ENCODE peak calls at places on chromosomes 3 and 15, in nine cellular contexts. J, N, Y, C, U, P, W, A and L are unnamed samples.
A peak's percentile ranks its signal among the peaks of the same experiment; 100 is the strongest.

GRCh38 chr15:64149424-64150235 is 1.9 kb upstream of the SNX22 start:
- DNase-seq in A (peak; percentile 73), W (no peak), C (peak; percentile 58), P (no peak), Y (no peak), U (no peak), J (no peak), N (no peak), L (no peak)

GRCh38 chr3:194184265-194184751 is 48.4 kb downstream of the HES1 start:
- DNase-seq in C (no peak), N (no peak), A (peak; percentile 99), U (no peak), Y (no peak), W (no peak), P (no peak), J (no peak), L (no peak)

GRCh38 chr3:192215-192929 is 4.2 kb upstream of the CHL1 start:
- DNase-seq in Y (no peak), C (no peak), U (peak; percentile 73), A (no peak), P (no peak), N (no peak), W (no peak), J (no peak), L (no peak)

GRCh38 chr3:72964633-72965032 is 32.0 kb upstream of the PPP4R2 start:
- DNase-seq in C (no peak), W (no peak), A (peak; percentile 9), P (no peak), Y (no peak), N (no peak), J (no peak), U (no peak), L (no peak)

GRCh38 chr3:129412542-129413198 is 15.8 kb downstream of the EFCAB12 start:
- DNase-seq in C (no peak), Y (no peak), P (no peak), W (no peak), N (no peak), J (no peak), U (no peak), A (no peak), L (no peak)

GRCh38 chr3:50010959-50011358 is 71.0 kb downstream of the RBM6 start:
- DNase-seq in W (no peak), U (no peak), J (no peak), C (no peak), N (no peak), A (no peak), P (no peak), Y (no peak), L (no peak)

GRCh38 chr3:49148159-49148558 is 15.3 kb upstream of the LAMB2 start:
- DNase-seq in U (no peak), J (no peak), W (no peak), Y (no peak), A (no peak), P (no peak), C (no peak), N (no peak), L (no peak)

GRCh38 chr3:98901032-98901464 is 447 bp downstream of the DCBLD2 start:
- DNase-seq in W (no peak), P (no peak), N (peak; percentile 6), J (no peak), A (peak; percentile 7), Y (peak; percentile 54), U (no peak), C (peak; percentile 47), L (no peak)

GRCh38 chr3:38458796-38459498 is 5.3 kb downstream of the ACVR2B start:
- DNase-seq in P (no peak), A (peak; percentile 74), N (no peak), Y (no peak), U (peak; percentile 4), C (no peak), J (peak; percentile 59), W (no peak), L (peak; percentile 19)

GRCh38 chr15:77858677-77859490 is 218.6 kb downstream of the TBC1D2B start:
- DNase-seq in Y (no peak), A (peak; percentile 26), N (no peak), W (no peak), U (no peak), P (no peak), J (no peak), C (peak; percentile 39), L (no peak)

GRCh38 chr15:81163961-81164800 is 30.1 kb downstream of the CFAP161 start:
- DNase-seq in N (no peak), W (no peak), C (no peak), Y (no peak), J (no peak), U (no peak), A (peak; percentile 0), P (no peak), L (no peak)

GRCh38 chr15:90049666-90050604 is 48.8 kb downstream of the ZNF710 start:
- DNase-seq in W (no peak), Y (no peak), C (no peak), J (no peak), U (no peak), N (no peak), A (no peak), P (no peak), L (no peak)

GRCh38 chr15:51536965-51537574 is 85.5 kb downstream of the DMXL2 start:
- DNase-seq in P (no peak), J (no peak), U (peak; percentile 19), C (peak; percentile 40), N (no peak), Y (no peak), W (peak; percentile 10), A (peak; percentile 37), L (no peak)

GRCh38 chr3:94011208-94011842 is 17.1 kb downstream of the STX19 start:
- DNase-seq in P (no peak), N (no peak), W (no peak), C (no peak), J (no peak), U (no peak), A (no peak), Y (no peak), L (no peak)

GRCh38 chr15:31811641-31812040 is 218.7 kb upstream of the CHRNA7 start:
- DNase-seq in P (no peak), J (no peak), W (no peak), N (no peak), A (no peak), U (no peak), C (no peak), Y (peak; percentile 61), L (no peak)

GRCh38 chr3:67654832-67655152 is 380 bp upstream of the SUCLG2 start:
- DNase-seq in U (no peak), C (no peak), Y (no peak), P (no peak), W (no peak), J (no peak), A (no peak), N (no peak), L (no peak)

GRCh38 chr3:11155341-11156025 is 1.2 kb downstream of the HRH1 start:
- DNase-seq in J (peak; percentile 79), C (no peak), W (no peak), N (no peak), A (peak; percentile 85), U (peak; percentile 51), Y (peak; percentile 55), P (peak; percentile 53), L (no peak)

GRCh38 chr3:14253022-14253761 is 74.6 kb downstream of the LSM3 start:
- DNase-seq in Y (no peak), A (no peak), C (no peak), N (no peak), W (no peak), J (peak; percentile 44), P (no peak), U (no peak), L (no peak)

GRCh38 chr3:63791974-63792373 is 27.1 kb upstream of the C3orf49 start:
- DNase-seq in W (no peak), A (no peak), N (no peak), P (no peak), C (no peak), Y (no peak), U (no peak), J (peak; percentile 29), L (no peak)

GRCh38 chr15:101267320-101268104 is 9.8 kb downstream of the SELENOS start:
- DNase-seq in N (no peak), W (no peak), J (no peak), P (no peak), A (peak; percentile 13), C (no peak), Y (peak; percentile 27), U (no peak), L (no peak)

GRCh38 chr3:115623414-115623868 is at the start of gene GAP43:
- DNase-seq in J (peak; percentile 10), W (peak; percentile 73), A (peak; percentile 74), N (no peak), C (no peak), U (no peak), P (peak; percentile 29), Y (peak; percentile 38), L (peak; percentile 75)

GRCh38 chr3:167657684-167658225 is 4.0 kb upstream of the WDR49 start:
- DNase-seq in C (no peak), W (no peak), J (no peak), N (no peak), Y (no peak), A (no peak), U (no peak), P (no peak), L (no peak)

GRCh38 chr3:167929937-167930336 is 165.8 kb downstream of the GOLIM4 start:
- DNase-seq in J (no peak), U (no peak), N (no peak), W (no peak), C (no peak), A (peak; percentile 81), P (no peak), Y (no peak), L (no peak)

GRCh38 chr15:80317389-80318169 is 65.6 kb upstream of the CTXND1 start:
- DNase-seq in N (no peak), U (no peak), P (no peak), J (no peak), C (no peak), W (no peak), A (no peak), Y (no peak), L (no peak)

GRCh38 chr3:185460719-185461350 is 38.0 kb downstream of the TMEM41A start:
- DNase-seq in C (peak; percentile 46), P (no peak), N (no peak), A (peak; percentile 20), W (peak; percentile 17), U (peak; percentile 9), Y (no peak), J (peak; percentile 40), L (no peak)

GRCh38 chr3:29245441-29245840 is 35.4 kb upstream of the RBMS3 start:
- DNase-seq in A (no peak), P (no peak), W (no peak), J (no peak), N (no peak), C (no peak), Y (no peak), U (no peak), L (no peak)

GRCh38 chr3:148861277-148861869 is 3.7 kb upstream of the CPA3 start:
- DNase-seq in J (peak; percentile 49), W (peak; percentile 62), A (peak; percentile 32), C (peak; percentile 75), N (no peak), U (peak; percentile 39), P (peak; percentile 5), Y (no peak), L (peak; percentile 55)

GRCh38 chr15:62857411-62857853 is 185.1 kb upstream of the TPM1 start:
- DNase-seq in Y (no peak), N (no peak), C (no peak), J (no peak), A (no peak), P (no peak), W (no peak), U (no peak), L (no peak)

GRCh38 chr3:123546133-123546755 is 38.6 kb downstream of the HACD2 start:
- DNase-seq in W (no peak), N (no peak), C (no peak), P (no peak), Y (no peak), J (no peak), A (no peak), U (no peak), L (no peak)

GRCh38 chr15:101407439-101407838 is 82.1 kb downstream of the PCSK6 start:
- DNase-seq in N (no peak), A (no peak), W (no peak), C (no peak), U (peak; percentile 76), J (no peak), Y (no peak), P (no peak), L (no peak)

GRCh38 chr3:72123908-72124441 is 339.0 kb upstream of the PROK2 start:
- DNase-seq in N (no peak), C (no peak), Y (no peak), P (peak; percentile 26), A (peak; percentile 83), U (peak; percentile 32), W (no peak), J (peak; percentile 59), L (peak; percentile 13)